ENCODE peak calls at places on chromosomes 1 and 21, in eight cellular contexts. W, I, Q, U, A, H, J and T are unnamed samples.

GRCh38 chr1:181089777-181090505 is 1.4 kb downstream of the IER5 start:
- DNase-seq in Q (no peak), W (peak; percentile 56), U (peak; percentile 67), A (peak; percentile 60), J (peak; percentile 68), H (peak; percentile 92), I (peak; percentile 84), T (no peak)

GRCh38 chr1:4218619-4219018 is 318.5 kb upstream of the C1orf174 start:
- DNase-seq in J (no peak), A (no peak), H (no peak), Q (no peak), U (no peak), W (no peak), I (no peak), T (no peak)

GRCh38 chr1:14372526-14372925 is 226.0 kb upstream of the KAZN start:
- DNase-seq in Q (no peak), W (no peak), I (no peak), A (no peak), H (no peak), U (no peak), J (no peak), T (no peak)

GRCh38 chr1:97139512-97139911 is 417.9 kb downstream of the PTBP2 start:
- DNase-seq in U (peak; percentile 60), I (no peak), J (no peak), W (no peak), Q (no peak), H (no peak), A (no peak), T (no peak)

GRCh38 chr1:162977944-162978568 is 91.1 kb upstream of the RGS4 start:
- DNase-seq in J (peak; percentile 62), I (no peak), A (no peak), U (no peak), H (no peak), W (no peak), Q (no peak), T (no peak)

GRCh38 chr1:24266398-24266941 is 52.7 kb upstream of the GRHL3 start:
- DNase-seq in J (no peak), W (peak; percentile 92), U (peak; percentile 98), Q (no peak), A (no peak), I (no peak), H (no peak), T (no peak)

GRCh38 chr21:44617071-44617501 is 5.2 kb downstream of the KRTAP10-8 start:
- DNase-seq in H (no peak), W (no peak), U (no peak), Q (no peak), A (no peak), I (no peak), J (no peak), T (no peak)

GRCh38 chr1:205541161-205541886 is 36.9 kb downstream of the CDK18 start:
- DNase-seq in U (no peak), I (no peak), H (peak; percentile 55), Q (no peak), W (no peak), J (no peak), A (no peak), T (peak; percentile 43)

GRCh38 chr1:228646717-228647522 is 88.4 kb upstream of the RHOU start:
- DNase-seq in W (peak; percentile 38), H (peak; percentile 87), A (peak; percentile 9), Q (peak; percentile 32), U (peak; percentile 49), J (peak; percentile 56), I (peak; percentile 40), T (peak; percentile 66)

GRCh38 chr1:119870917-119871486 is 25.3 kb downstream of the ADAM30 start:
- DNase-seq in H (peak; percentile 92), U (peak; percentile 66), W (peak; percentile 62), J (peak; percentile 88), A (peak; percentile 57), I (peak; percentile 5), Q (peak; percentile 66), T (peak; percentile 78)

GRCh38 chr1:65694126-65694525 is 98.6 kb upstream of the PDE4B start:
- DNase-seq in H (no peak), U (no peak), A (no peak), I (no peak), W (no peak), J (no peak), Q (no peak), T (no peak)

GRCh38 chr1:241932845-241933244 is 24.7 kb upstream of the BECN2 start:
- DNase-seq in U (no peak), Q (no peak), H (peak; percentile 59), I (no peak), J (no peak), A (no peak), W (no peak), T (no peak)

GRCh38 chr1:21524686-21525339 is 15.6 kb downstream of the ALPL start:
- DNase-seq in J (no peak), U (no peak), W (no peak), Q (no peak), I (no peak), A (no peak), H (no peak), T (no peak)

GRCh38 chr21:20258542-20258941 is 739.7 kb upstream of the NCAM2 start:
- DNase-seq in H (no peak), I (no peak), A (no peak), J (no peak), Q (no peak), U (no peak), W (no peak), T (no peak)

GRCh38 chr1:30783244-30783915 is 25.8 kb upstream of the LAPTM5 start:
- DNase-seq in I (no peak), W (no peak), J (no peak), H (peak; percentile 89), U (no peak), Q (no peak), A (no peak), T (no peak)

GRCh38 chr1:201295346-201295745 is 12.0 kb downstream of the PKP1 start:
- DNase-seq in H (no peak), U (no peak), Q (no peak), J (peak; percentile 94), W (no peak), I (no peak), A (no peak), T (no peak)

GRCh38 chr1:97204468-97204867 is 482.9 kb downstream of the PTBP2 start:
- DNase-seq in H (no peak), Q (no peak), W (no peak), I (no peak), A (no peak), U (peak; percentile 75), J (no peak), T (no peak)

GRCh38 chr1:56502700-56503245 is 76.6 kb downstream of the PLPP3 start:
- DNase-seq in U (no peak), W (no peak), A (no peak), H (no peak), J (no peak), I (no peak), Q (no peak), T (no peak)

GRCh38 chr21:39125752-39126485 is 57.3 kb downstream of the PSMG1 start:
- DNase-seq in U (peak; percentile 62), H (peak; percentile 75), I (no peak), W (peak; percentile 69), J (peak; percentile 65), Q (peak; percentile 21), A (no peak), T (peak; percentile 44)

GRCh38 chr1:42266253-42267135 is 68.5 kb downstream of the FOXJ3 start:
- DNase-seq in H (no peak), A (no peak), U (no peak), W (no peak), Q (no peak), J (no peak), I (no peak), T (peak; percentile 46)

GRCh38 chr21:39481886-39482285 is 30.1 kb downstream of the SH3BGR start:
- DNase-seq in I (no peak), J (no peak), H (no peak), U (no peak), A (no peak), Q (no peak), W (no peak), T (no peak)

GRCh38 chr1:20063861-20064292 is 6.1 kb upstream of the PLA2G5 start:
- DNase-seq in I (no peak), W (no peak), J (no peak), Q (no peak), A (no peak), H (no peak), U (peak; percentile 6), T (peak; percentile 14)

GRCh38 chr1:212950243-212951057 is at the start of gene VASH2:
- DNase-seq in Q (peak; percentile 95), A (peak; percentile 58), U (peak; percentile 71), I (peak; percentile 12), H (peak; percentile 94), J (peak; percentile 93), W (peak; percentile 89), T (peak; percentile 89)

GRCh38 chr1:56965191-56965590 is 624 bp downstream of the C8B start:
- DNase-seq in W (no peak), Q (no peak), J (no peak), H (no peak), A (no peak), I (no peak), U (no peak), T (no peak)

GRCh38 chr1:171455967-171456366 is 29.4 kb upstream of the PRRC2C start:
- DNase-seq in U (no peak), W (no peak), J (no peak), A (no peak), Q (no peak), H (no peak), I (no peak), T (no peak)

GRCh38 chr1:93344886-93345632 is 648 bp upstream of the DR1 start:
- DNase-seq in J (no peak), I (no peak), U (no peak), Q (no peak), H (no peak), W (peak; percentile 23), A (no peak), T (no peak)

GRCh38 chr21:18759751-18760161 is 356.2 kb upstream of the TMPRSS15 start:
- DNase-seq in W (no peak), Q (no peak), I (no peak), A (no peak), H (no peak), J (no peak), U (no peak), T (no peak)

GRCh38 chr1:54570161-54570560 is 22.1 kb downstream of the ACOT11 start:
- DNase-seq in A (no peak), J (peak; percentile 43), W (no peak), Q (no peak), I (no peak), U (no peak), H (peak; percentile 19), T (no peak)

GRCh38 chr1:205940710-205941109 is 2.5 kb downstream of the SLC26A9 start:
- DNase-seq in H (no peak), Q (no peak), I (no peak), A (no peak), W (no peak), J (no peak), U (no peak), T (no peak)